ENCODE peak calls at places on chromosomes 5 and 9, in six cellular contexts. N is RWPE1, H is choroid plexus epithelial cell, G is OCI-LY7, W is foreskin fibroblast, D is progenitor cell of endocrine pancreas. A is an unnamed sample.

GRCh38 chr5:96661101-96661840 is 905 bp upstream of the CAST start:
- DNase-seq in N (peak), H (peak), G (peak), W (no peak), D (no peak), A (no peak)

GRCh38 chr5:142222881-142223558 is 101.8 kb downstream of the SPRY4 start:
- DNase-seq in N (no peak), H (no peak), G (no peak), W (no peak), D (no peak), A (no peak)

GRCh38 chr5:8908055-8908683 is 637.7 kb downstream of the SEMA5A start:
- DNase-seq in N (peak), H (peak), G (peak), W (no peak), D (peak), A (no peak)

GRCh38 chr9:127783111-127783621 is 2.7 kb upstream of the CDK9 start:
- DNase-seq in N (no peak), H (no peak), G (peak), W (no peak), D (no peak), A (no peak)

GRCh38 chr9:136312436-136312835 is 8.5 kb upstream of the CCDC187 start:
- DNase-seq in N (peak), H (peak), G (peak), W (peak), D (no peak), A (no peak)

GRCh38 chr5:112013660-112014059 is 256.7 kb upstream of the NREP start:
- DNase-seq in N (no peak), H (no peak), G (no peak), W (no peak), D (no peak), A (no peak)

GRCh38 chr5:33491941-33492340 is 51.2 kb downstream of the TARS1 start:
- DNase-seq in N (no peak), H (no peak), G (no peak), W (no peak), D (no peak), A (no peak)

GRCh38 chr9:137224850-137225694 is at the start of gene CYSRT1:
- DNase-seq in N (peak), H (no peak), G (no peak), W (no peak), D (no peak), A (no peak)

GRCh38 chr5:174303035-174303434 is 257.5 kb downstream of the NSG2 start:
- DNase-seq in N (no peak), H (no peak), G (no peak), W (no peak), D (no peak), A (peak)

GRCh38 chr9:14278291-14278721 is 35.6 kb downstream of the NFIB start:
- DNase-seq in N (peak), H (peak), G (no peak), W (peak), D (no peak), A (no peak)

GRCh38 chr9:14279671-14280070 is 34.3 kb downstream of the NFIB start:
- DNase-seq in N (no peak), H (peak), G (no peak), W (no peak), D (no peak), A (no peak)

GRCh38 chr9:14281136-14281795 is 32.7 kb downstream of the NFIB start:
- DNase-seq in N (no peak), H (peak), G (no peak), W (no peak), D (no peak), A (no peak)

GRCh38 chr9:14286121-14286520 is 27.8 kb downstream of the NFIB start:
- DNase-seq in N (no peak), H (no peak), G (no peak), W (no peak), D (no peak), A (no peak)

GRCh38 chr9:14283276-14283675 is 30.7 kb downstream of the NFIB start:
- DNase-seq in N (no peak), H (peak), G (no peak), W (no peak), D (no peak), A (no peak)
- TF ChIP-seq CTCF in N (no peak), H (no peak), G (no peak), W (no peak), D (no peak), A (no peak)

GRCh38 chr5:168948746-168949145 is 352.2 kb downstream of the SLIT3 start:
- DNase-seq in N (no peak), H (no peak), G (no peak), W (no peak), D (no peak), A (no peak)

GRCh38 chr5:168943485-168943884 is 357.5 kb downstream of the SLIT3 start:
- DNase-seq in N (no peak), H (no peak), G (no peak), W (no peak), D (no peak), A (no peak)

GRCh38 chr5:168947212-168947868 is 353.6 kb downstream of the SLIT3 start:
- DNase-seq in N (peak), H (peak), G (peak), W (peak), D (peak), A (no peak)

GRCh38 chr5:168943999-168944398 is 356.9 kb downstream of the SLIT3 start:
- DNase-seq in N (no peak), H (no peak), G (no peak), W (no peak), D (no peak), A (no peak)

DNA sequence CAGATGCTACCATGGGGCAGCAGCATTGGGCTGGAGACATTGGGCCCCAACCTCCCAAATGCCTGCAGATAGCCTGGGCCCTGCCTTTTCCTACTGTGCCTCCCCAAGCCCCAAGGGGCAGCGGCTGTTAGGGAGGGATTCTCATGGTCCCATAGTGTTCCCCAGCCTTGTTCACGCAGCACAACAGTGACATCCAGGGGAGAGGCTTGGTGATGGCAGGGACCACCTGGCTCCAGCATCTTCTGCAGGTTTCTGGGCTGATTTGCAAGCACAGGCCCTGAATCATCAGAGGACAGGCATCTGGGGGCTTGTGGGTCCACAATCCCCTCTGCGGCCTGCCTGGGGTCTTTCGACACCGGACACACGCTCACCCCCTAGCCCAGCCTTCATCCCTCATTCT is 354.6 kb downstream of the SLIT3 start:
- DNase-seq in N (no peak), H (peak), G (no peak), W (no peak), D (peak), A (no peak)
- TF ChIP-seq CTCF in N (no peak), H (peak), G (peak), W (peak), D (peak), A (peak)

DNA sequence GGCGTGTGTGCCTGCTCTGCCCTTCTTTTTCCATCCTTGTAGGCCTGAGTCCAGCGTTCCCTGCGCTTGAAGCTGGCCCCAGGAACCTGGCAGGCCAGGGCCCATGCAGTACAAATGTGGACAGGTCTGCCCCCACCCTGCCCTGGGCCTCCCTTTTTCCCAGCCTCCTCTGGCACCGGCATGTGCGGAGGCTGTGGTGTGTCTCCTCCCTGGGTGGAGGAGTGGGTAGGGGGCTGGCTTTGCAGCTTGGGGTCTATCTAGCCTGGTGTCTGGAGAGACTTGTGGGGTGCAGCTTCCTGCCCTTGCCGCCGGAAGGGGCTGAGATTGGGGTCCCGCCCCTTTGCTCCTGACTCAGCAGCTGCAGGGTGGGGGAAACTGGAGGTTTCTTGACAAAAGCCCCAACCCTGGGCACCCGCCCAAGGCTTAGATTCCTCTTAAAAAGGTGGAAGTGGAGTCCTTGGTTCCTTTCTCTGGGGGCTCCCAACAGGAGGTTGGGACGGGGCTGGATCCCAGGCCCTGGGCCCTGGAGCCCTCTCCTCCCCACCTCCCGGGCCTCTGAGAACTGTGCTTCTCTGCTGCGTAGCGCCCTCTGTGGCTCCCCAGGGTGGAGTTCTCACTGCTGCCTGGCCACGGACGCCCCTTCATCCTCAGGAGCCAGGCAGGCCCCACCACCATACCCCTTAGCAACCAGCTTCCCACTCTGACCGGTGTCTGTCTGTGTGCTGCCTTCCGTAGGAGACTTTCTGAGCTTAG is 18.0 kb downstream of the RXRA start:
- DNase-seq in N (no peak), H (no peak), G (no peak), W (no peak), D (no peak), A (no peak)
- TF ChIP-seq CTCF in N (no peak), H (peak), G (peak), W (no peak), D (no peak), A (no peak)

GRCh38 chr5:139688088-139688702 is 40.0 kb downstream of the CXXC5 start:
- DNase-seq in N (no peak), H (no peak), G (peak), W (no peak), D (no peak), A (no peak)

GRCh38 chr5:139688712-139689413 is 40.7 kb downstream of the CXXC5 start:
- DNase-seq in N (no peak), H (no peak), G (peak), W (no peak), D (no peak), A (no peak)

GRCh38 chr5:139690385-139691274 is 42.5 kb downstream of the CXXC5 start:
- DNase-seq in N (no peak), H (peak), G (no peak), W (peak), D (no peak), A (no peak)

GRCh38 chr5:139691275-139691629 is 43.1 kb downstream of the CXXC5 start:
- DNase-seq in N (no peak), H (no peak), G (no peak), W (no peak), D (no peak), A (no peak)

GRCh38 chr5:139689631-139690384 is 41.7 kb downstream of the CXXC5 start:
- DNase-seq in N (peak), H (peak), G (peak), W (no peak), D (peak), A (no peak)
- TF ChIP-seq CTCF in N (peak), H (peak), G (peak), W (peak), D (peak), A (peak)

DNA sequence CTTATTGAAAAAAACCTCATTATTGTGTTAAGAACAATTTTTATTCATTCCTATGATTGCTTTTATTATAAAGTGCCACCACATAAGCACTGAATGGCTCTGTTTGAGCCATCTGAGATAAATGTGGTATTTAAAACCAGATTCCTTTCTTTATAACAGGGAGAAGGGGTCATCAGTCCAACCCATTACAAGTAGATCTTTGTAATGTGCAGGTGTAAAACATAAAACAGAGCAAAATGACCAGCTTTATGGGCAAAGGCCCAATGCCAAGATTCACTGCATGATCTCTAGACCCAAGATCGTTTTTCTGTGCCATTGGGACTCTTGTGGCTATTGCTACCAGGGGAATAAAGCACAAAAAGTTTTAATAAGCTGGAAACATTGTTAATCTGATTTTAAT is 469.9 kb downstream of the PRR16 start:
- DNase-seq in N (no peak), H (no peak), G (no peak), W (no peak), D (no peak), A (no peak)
- TF ChIP-seq CTCF in N (no peak), H (no peak), G (no peak), W (no peak), D (no peak), A (no peak)

GRCh38 chr5:114903767-114904166 is 265.9 kb downstream of the TRIM36 start:
- DNase-seq in N (no peak), H (no peak), G (no peak), W (no peak), D (no peak), A (no peak)

GRCh38 chr5:114898602-114899001 is 271.1 kb downstream of the TRIM36 start:
- DNase-seq in N (no peak), H (no peak), G (peak), W (no peak), D (no peak), A (no peak)
- TF ChIP-seq CTCF in N (no peak), H (no peak), G (peak), W (no peak), D (peak), A (no peak)

GRCh38 chr5:66241136-66241825 is 97.2 kb downstream of the SREK1 start:
- DNase-seq in N (no peak), H (no peak), G (no peak), W (no peak), D (no peak), A (no peak)
- TF ChIP-seq CTCF in N (no peak), H (no peak), G (no peak), W (no peak), D (no peak), A (no peak)

GRCh38 chr5:27241564-27242257 is 203.3 kb upstream of the CDH9 start:
- DNase-seq in N (peak), H (peak), G (no peak), W (peak), D (no peak), A (no peak)
- TF ChIP-seq CTCF in N (peak), H (peak), G (no peak), W (peak), D (no peak), A (peak)

DNA sequence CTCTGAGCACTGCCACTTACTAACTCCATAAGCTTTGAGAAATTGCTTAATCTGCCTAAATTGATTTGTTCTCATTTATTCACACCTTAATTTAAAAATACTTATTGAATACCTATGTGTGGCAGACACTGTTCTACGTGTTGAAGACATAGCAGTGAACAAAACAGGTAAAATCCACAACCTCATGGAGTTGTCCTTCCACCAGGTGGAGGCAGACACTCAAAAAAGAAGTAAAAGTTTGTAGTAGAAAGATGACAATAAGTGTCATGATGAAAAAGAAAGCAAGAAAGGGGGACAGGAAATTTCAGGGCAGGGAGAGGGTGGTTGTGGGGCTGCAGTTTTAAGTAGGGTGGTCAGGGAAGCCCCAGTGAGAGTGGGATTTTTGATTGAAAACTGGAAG is 94.9 kb downstream of the SREK1 start:
- DNase-seq in N (peak), H (peak), G (no peak), W (no peak), D (no peak), A (no peak)
- TF ChIP-seq CTCF in N (no peak), H (peak), G (peak), W (no peak), D (peak), A (peak)

A was measured in osteocyte.